ENCODE peak calls at places on chromosomes 11 and 22, in ten cellular contexts. R, Q, M, V, O, J, Y, L, X and I are unnamed samples.

GRCh38 chr11:111871693-111872161 is 346 bp upstream of the ALG9 start:
- DNase-seq in R (peak; percentile 49), Q (no peak), M (no peak), V (no peak), O (no peak), J (no peak), Y (no peak), L (no peak), X (no peak), I (no peak)

GRCh38 chr11:45646275-45646970 is 19.0 kb downstream of the CHST1 start:
- DNase-seq in R (peak; percentile 76), Q (peak; percentile 60), M (no peak), V (no peak), O (no peak), J (peak; percentile 31), Y (no peak), L (no peak), X (no peak), I (no peak)

GRCh38 chr11:43548921-43549320 is 131.6 kb upstream of the HSD17B12 start:
- DNase-seq in R (no peak), Q (no peak), M (no peak), V (no peak), O (no peak), J (no peak), Y (no peak), L (no peak), X (no peak), I (no peak)

GRCh38 chr11:74185695-74186094 is 14.6 kb downstream of the PPME1 start:
- DNase-seq in R (no peak), Q (no peak), M (no peak), V (no peak), O (no peak), J (no peak), Y (no peak), L (peak; percentile 10), X (no peak), I (no peak)

GRCh38 chr22:46352691-46353386 is 17.3 kb downstream of the TRMU start:
- DNase-seq in R (peak; percentile 82), Q (no peak), M (no peak), V (peak; percentile 64), O (no peak), J (no peak), Y (peak; percentile 81), L (peak; percentile 58), X (peak; percentile 89), I (no peak)

GRCh38 chr11:63906585-63906984 is 10.4 kb downstream of the RCOR2 start:
- DNase-seq in R (peak; percentile 70), Q (no peak), M (no peak), V (no peak), O (no peak), J (no peak), Y (no peak), L (peak; percentile 43), X (no peak), I (no peak)

GRCh38 chr11:64306876-64307622 is 1.7 kb downstream of the ESRRA start:
- DNase-seq in R (no peak), Q (no peak), M (no peak), V (no peak), O (no peak), J (peak; percentile 91), Y (peak; percentile 86), L (peak; percentile 86), X (peak; percentile 79), I (no peak)

GRCh38 chr11:85076535-85077330 is 550.4 kb downstream of the DLG2 start:
- DNase-seq in R (no peak), Q (no peak), M (no peak), V (no peak), O (peak; percentile 64), J (no peak), Y (no peak), L (no peak), X (no peak), I (no peak)

GRCh38 chr22:20568502-20569058 is 61.2 kb downstream of the MED15 start:
- DNase-seq in R (no peak), Q (no peak), M (no peak), V (no peak), O (no peak), J (peak; percentile 43), Y (no peak), L (no peak), X (peak; percentile 49), I (no peak)

GRCh38 chr22:41589260-41589600 is 410 bp downstream of the PMM1 start:
- DNase-seq in R (peak; percentile 70), Q (no peak), M (peak; percentile 51), V (no peak), O (peak; percentile 44), J (no peak), Y (no peak), L (peak; percentile 58), X (peak; percentile 85), I (peak; percentile 83)

GRCh38 chr22:18952022-18952421 is 15.9 kb upstream of the PRODH start:
- DNase-seq in R (no peak), Q (no peak), M (no peak), V (peak; percentile 1), O (no peak), J (peak; percentile 51), Y (peak; percentile 55), L (no peak), X (peak; percentile 32), I (no peak)

GRCh38 chr22:18950141-18950540 is 14.0 kb upstream of the PRODH start:
- DNase-seq in R (no peak), Q (no peak), M (no peak), V (no peak), O (no peak), J (peak; percentile 48), Y (peak; percentile 48), L (no peak), X (no peak), I (no peak)

DNA sequence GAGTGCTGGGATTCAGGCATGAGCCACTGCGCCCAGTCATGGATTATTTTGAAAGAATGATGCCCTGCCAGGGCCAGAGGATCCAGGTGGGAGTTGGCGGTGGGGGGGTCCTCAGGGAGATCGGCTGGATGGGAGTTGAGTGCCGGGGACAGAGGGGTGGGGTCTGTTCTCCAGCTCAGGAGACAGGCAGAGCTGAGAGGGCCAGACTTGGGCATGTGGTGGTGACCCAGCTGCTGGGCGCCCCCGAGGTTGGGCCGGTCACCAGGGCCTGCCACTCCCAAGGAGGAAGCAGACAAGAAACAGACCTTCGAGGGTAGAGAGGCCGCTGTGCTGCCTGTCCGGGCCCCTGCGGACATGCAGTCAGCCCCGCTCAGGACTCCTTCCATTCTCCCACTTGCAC is 11.8 kb upstream of the PRODH start:
- DNase-seq in R (no peak), Q (no peak), M (no peak), V (no peak), O (no peak), J (peak; percentile 43), Y (peak; percentile 52), L (no peak), X (peak; percentile 51), I (no peak)
- H3K4me3 ChIP-seq in R (no peak overlapping the region), Q (no peak overlapping the region), M (no peak overlapping the region), V (no peak overlapping the region), O (no peak overlapping the region), J (no peak overlapping the region), Y (no peak overlapping the region), L (no peak overlapping the region), X (no peak overlapping the region), I (no peak overlapping the region)

DNA sequence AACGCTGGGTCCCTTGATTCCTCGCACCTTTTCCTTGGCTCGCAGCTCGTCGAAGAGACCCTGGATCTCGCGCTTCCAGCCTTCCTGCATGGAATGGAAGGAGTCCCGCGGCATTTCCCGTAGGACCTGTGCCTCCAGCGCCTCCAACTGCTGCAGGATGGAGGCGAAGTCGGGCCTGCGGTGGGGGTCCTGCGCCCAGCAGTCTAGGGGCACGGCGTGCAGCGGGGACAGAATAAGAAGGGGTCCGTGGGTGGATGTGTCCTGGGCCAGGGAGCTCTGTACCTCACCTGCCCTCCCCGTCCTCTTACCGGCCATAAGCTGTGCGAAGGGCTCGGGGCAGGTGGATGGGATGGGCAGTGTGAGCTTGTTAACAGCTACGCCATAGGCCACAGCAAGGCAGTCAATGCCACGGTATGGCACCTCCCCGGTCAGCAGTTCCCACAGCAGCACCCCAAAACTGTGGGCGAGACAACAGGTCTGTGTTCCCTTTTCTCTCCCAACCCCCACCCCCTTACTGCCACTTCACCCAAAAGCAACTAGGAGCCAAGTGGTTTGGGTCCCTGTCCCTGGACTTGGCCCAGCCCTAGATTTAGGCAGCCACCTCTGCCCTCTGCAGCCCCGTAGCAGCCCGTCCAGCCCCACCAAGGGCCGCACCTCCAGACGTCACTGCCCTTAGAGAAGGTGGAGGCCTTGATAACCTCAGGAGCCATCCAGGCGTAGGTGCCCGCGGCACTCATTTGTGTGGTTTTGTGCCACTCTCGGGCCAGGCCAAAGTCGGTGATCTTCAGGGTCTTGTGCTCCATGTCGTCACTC is 6.2 kb downstream of the MAP3K11 start:
- DNase-seq in R (no peak), Q (no peak), M (no peak), V (no peak), O (no peak), J (no peak), Y (no peak), L (no peak), X (no peak), I (no peak)
- H3K27ac ChIP-seq in R (no peak overlapping the region), Q (no peak overlapping the region), M (no peak overlapping the region), V (peak overlapping the region; percentile 90), O (peak overlapping the region; percentile 44), J (no peak overlapping the region), Y (peak overlapping the region; percentile 55), L (no peak overlapping the region), X (no peak overlapping the region), I (peak overlapping the region; percentile 38)

DNA sequence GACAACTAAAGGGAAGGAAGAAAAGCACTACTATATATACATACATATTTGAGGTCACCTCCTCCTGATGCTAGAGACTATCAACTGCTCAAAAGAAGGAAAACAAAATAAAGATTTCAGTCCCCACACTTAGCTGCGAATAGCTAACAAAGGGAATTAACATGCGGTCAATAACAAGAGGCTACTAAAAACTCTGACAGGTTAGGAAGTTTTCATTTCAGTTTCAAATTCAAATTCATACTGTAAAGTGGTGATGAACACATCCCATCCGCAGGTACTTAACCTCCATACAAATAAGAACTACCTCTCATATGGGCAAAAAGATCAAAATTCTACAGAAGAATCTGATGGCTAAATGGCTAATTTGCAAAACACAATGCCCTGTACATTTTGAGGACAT is 2.6 kb downstream of the NAP1L4 start:
- DNase-seq in R (no peak), Q (peak; percentile 22), M (no peak), V (no peak), O (no peak), J (no peak), Y (no peak), L (no peak), X (no peak), I (no peak)
- H3K4me3 ChIP-seq in R (peak overlapping the region; percentile 84), Q (peak overlapping the region; percentile 17), M (peak overlapping the region; percentile 81), V (peak overlapping the region; percentile 82), O (peak overlapping the region; percentile 87), J (no peak overlapping the region), Y (peak overlapping the region; percentile 90), L (peak overlapping the region; percentile 77), X (peak overlapping the region; percentile 87), I (peak overlapping the region; percentile 78)

DNA sequence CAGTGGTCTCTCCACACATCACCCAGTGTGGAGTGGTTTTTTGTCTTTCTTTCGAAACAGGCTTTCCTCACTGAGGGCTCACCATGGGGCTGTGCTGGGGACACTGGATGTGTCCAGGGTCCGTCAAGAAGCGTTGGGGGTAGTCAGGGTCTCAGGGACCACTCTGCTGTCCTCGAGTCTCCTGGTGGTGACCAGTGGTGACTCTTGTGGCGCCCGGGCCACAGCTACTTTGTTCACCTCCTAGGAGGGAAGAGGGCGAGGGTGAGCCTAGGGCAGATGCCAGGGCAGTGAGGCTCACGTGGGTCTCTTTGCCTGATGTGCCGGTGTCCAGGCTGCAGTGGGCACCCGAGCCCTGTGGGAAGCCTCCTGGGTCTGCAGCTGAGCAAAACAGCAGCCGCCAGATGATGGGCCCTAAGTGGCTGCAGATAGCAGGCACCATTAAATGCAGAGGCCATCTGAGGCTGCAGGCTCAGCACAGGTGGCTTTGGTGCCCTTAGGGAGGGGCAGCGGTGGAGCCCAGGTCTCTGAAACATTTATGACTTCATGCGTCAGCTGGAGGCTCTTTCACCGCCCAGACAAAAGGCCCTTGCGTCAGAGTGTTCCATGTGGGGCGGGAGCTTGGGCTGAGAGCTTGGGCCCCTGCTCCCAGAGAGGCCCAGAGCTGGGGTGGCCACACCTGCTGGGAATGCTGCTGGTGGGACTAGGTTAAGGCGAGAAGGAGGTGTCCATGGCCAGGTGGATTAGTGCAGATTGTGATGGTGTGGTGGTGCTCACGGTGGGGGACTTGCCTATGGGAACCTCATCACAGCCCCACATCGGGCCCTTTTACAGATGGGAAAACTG is 29.5 kb downstream of the KCNQ1 start:
- DNase-seq in R (no peak), Q (no peak), M (no peak), V (no peak), O (no peak), J (no peak), Y (peak; percentile 64), L (peak; percentile 81), X (no peak), I (no peak)
- H3K27ac ChIP-seq in R (no peak overlapping the region), Q (no peak overlapping the region), M (no peak overlapping the region), V (peak overlapping the region; percentile 48), O (no peak overlapping the region), J (no peak overlapping the region), Y (no peak overlapping the region), L (peak overlapping the region; percentile 63), X (peak overlapping the region; percentile 63), I (no peak overlapping the region)